ENCODE peak calls at places on chromosomes 16 and 17, in eight cellular contexts. One of them, this sample, is unnamed.

GRCh38 chr17:49218941-49219913 is 8.7 kb downstream of the ABI3 start:
- DNase-seq in A549: no peak
- DNase-seq in PC-3: no peak
- DNase-seq in upper lobe of right lung: peak; percentile 76
- DNase-seq in adrenal gland: no peak
- DNase-seq in left ventricle myocardium inferior: peak; percentile 27
- DNase-seq in heart right ventricle: peak; percentile 43
- DNase-seq in prostate gland: no peak
- DNase-seq in this sample: peak; percentile 33

GRCh38 chr17:70924776-70925175 is 755.4 kb downstream of the KCNJ2 start:
- DNase-seq in left ventricle myocardium inferior: no peak
- DNase-seq in prostate gland: no peak
- DNase-seq in adrenal gland: no peak
- DNase-seq in heart right ventricle: no peak
- DNase-seq in PC-3: no peak
- DNase-seq in A549: no peak
- DNase-seq in upper lobe of right lung: no peak
- DNase-seq in this sample: no peak

GRCh38 chr16:19678804-19679203 is 39.2 kb downstream of the KNOP1 start:
- DNase-seq in adrenal gland: no peak
- DNase-seq in heart right ventricle: no peak
- DNase-seq in A549: no peak
- DNase-seq in prostate gland: no peak
- DNase-seq in upper lobe of right lung: no peak
- DNase-seq in PC-3: no peak
- DNase-seq in left ventricle myocardium inferior: no peak
- DNase-seq in this sample: no peak

GRCh38 chr17:9817086-9817485 is 4.8 kb downstream of the GSG1L2 start:
- DNase-seq in PC-3: peak; percentile 71
- DNase-seq in prostate gland: peak; percentile 57
- DNase-seq in heart right ventricle: no peak
- DNase-seq in A549: peak; percentile 76
- DNase-seq in left ventricle myocardium inferior: no peak
- DNase-seq in upper lobe of right lung: no peak
- DNase-seq in adrenal gland: no peak
- DNase-seq in this sample: no peak

GRCh38 chr17:36592316-36592710 is 634 bp downstream of the DHRS11 start:
- DNase-seq in upper lobe of right lung: no peak
- DNase-seq in PC-3: peak; percentile 22
- DNase-seq in adrenal gland: no peak
- DNase-seq in prostate gland: no peak
- DNase-seq in heart right ventricle: peak; percentile 23
- DNase-seq in left ventricle myocardium inferior: no peak
- DNase-seq in A549: no peak
- DNase-seq in this sample: no peak

GRCh38 chr16:29826342-29826695 is 6.1 kb downstream of the MVP start:
- DNase-seq in adrenal gland: no peak
- DNase-seq in upper lobe of right lung: no peak
- DNase-seq in A549: no peak
- DNase-seq in PC-3: no peak
- DNase-seq in heart right ventricle: no peak
- DNase-seq in prostate gland: no peak
- DNase-seq in left ventricle myocardium inferior: no peak
- DNase-seq in this sample: no peak

GRCh38 chr16:79114759-79115158 is 485.8 kb downstream of the MAF start:
- DNase-seq in adrenal gland: no peak
- DNase-seq in A549: no peak
- DNase-seq in PC-3: no peak
- DNase-seq in upper lobe of right lung: no peak
- DNase-seq in left ventricle myocardium inferior: no peak
- DNase-seq in heart right ventricle: no peak
- DNase-seq in prostate gland: no peak
- DNase-seq in this sample: no peak

GRCh38 chr16:86314402-86315025 is 195.8 kb upstream of the FOXF1 start:
- DNase-seq in PC-3: no peak
- DNase-seq in heart right ventricle: no peak
- DNase-seq in prostate gland: no peak
- DNase-seq in A549: no peak
- DNase-seq in left ventricle myocardium inferior: no peak
- DNase-seq in upper lobe of right lung: no peak
- DNase-seq in adrenal gland: no peak
- DNase-seq in this sample: no peak

GRCh38 chr16:85238233-85238647 is 126.0 kb upstream of the CIBAR2 start:
- DNase-seq in upper lobe of right lung: peak; percentile 76
- DNase-seq in left ventricle myocardium inferior: peak; percentile 51
- DNase-seq in prostate gland: no peak
- DNase-seq in PC-3: no peak
- DNase-seq in heart right ventricle: peak; percentile 58
- DNase-seq in adrenal gland: no peak
- DNase-seq in A549: no peak
- DNase-seq in this sample: no peak

GRCh38 chr16:19884611-19885455 is at the start of gene GPRC5B:
- DNase-seq in heart right ventricle: peak; percentile 69
- DNase-seq in adrenal gland: peak; percentile 18
- DNase-seq in left ventricle myocardium inferior: peak; percentile 63
- DNase-seq in upper lobe of right lung: peak; percentile 67
- DNase-seq in A549: peak; percentile 46
- DNase-seq in prostate gland: peak; percentile 43
- DNase-seq in PC-3: peak; percentile 34
- DNase-seq in this sample: peak; percentile 57

GRCh38 chr16:590165-590874 is 454 bp downstream of the RAB40C start:
- DNase-seq in A549: no peak
- DNase-seq in adrenal gland: peak; percentile 53
- DNase-seq in PC-3: peak; percentile 23
- DNase-seq in left ventricle myocardium inferior: no peak
- DNase-seq in upper lobe of right lung: peak; percentile 80
- DNase-seq in heart right ventricle: peak; percentile 40
- DNase-seq in prostate gland: no peak
- DNase-seq in this sample: no peak

GRCh38 chr16:87317766-87318121 is 552 bp upstream of the C16orf95 start:
- DNase-seq in prostate gland: no peak
- DNase-seq in adrenal gland: peak; percentile 71
- DNase-seq in upper lobe of right lung: peak; percentile 80
- DNase-seq in A549: peak; percentile 56
- DNase-seq in left ventricle myocardium inferior: peak; percentile 34
- DNase-seq in heart right ventricle: peak; percentile 51
- DNase-seq in PC-3: peak; percentile 31
- DNase-seq in this sample: no peak

GRCh38 chr16:11528053-11528452 is 58.7 kb downstream of the LITAF start:
- DNase-seq in heart right ventricle: no peak
- DNase-seq in adrenal gland: no peak
- DNase-seq in PC-3: no peak
- DNase-seq in prostate gland: no peak
- DNase-seq in left ventricle myocardium inferior: no peak
- DNase-seq in A549: no peak
- DNase-seq in upper lobe of right lung: no peak
- DNase-seq in this sample: no peak

GRCh38 chr17:66088173-66088572 is 103.8 kb downstream of the CEP112 start:
- DNase-seq in A549: no peak
- DNase-seq in prostate gland: no peak
- DNase-seq in left ventricle myocardium inferior: no peak
- DNase-seq in heart right ventricle: no peak
- DNase-seq in adrenal gland: no peak
- DNase-seq in PC-3: no peak
- DNase-seq in upper lobe of right lung: no peak
- DNase-seq in this sample: no peak

GRCh38 chr17:39579318-39580081 is 28.2 kb downstream of the NEUROD2 start:
- DNase-seq in left ventricle myocardium inferior: peak; percentile 68
- DNase-seq in upper lobe of right lung: no peak
- DNase-seq in heart right ventricle: peak; percentile 75
- DNase-seq in prostate gland: no peak
- DNase-seq in A549: no peak
- DNase-seq in PC-3: no peak
- DNase-seq in adrenal gland: peak; percentile 28
- DNase-seq in this sample: no peak

GRCh38 chr17:30186761-30187160 is 48.7 kb downstream of the SLC6A4 start:
- DNase-seq in adrenal gland: no peak
- DNase-seq in upper lobe of right lung: no peak
- DNase-seq in PC-3: no peak
- DNase-seq in prostate gland: no peak
- DNase-seq in A549: no peak
- DNase-seq in heart right ventricle: no peak
- DNase-seq in left ventricle myocardium inferior: no peak
- DNase-seq in this sample: no peak

GRCh38 chr16:12287796-12288536 is 311.4 kb downstream of the SNX29 start:
- DNase-seq in upper lobe of right lung: no peak
- DNase-seq in left ventricle myocardium inferior: no peak
- DNase-seq in prostate gland: no peak
- DNase-seq in PC-3: no peak
- DNase-seq in heart right ventricle: no peak
- DNase-seq in A549: no peak
- DNase-seq in adrenal gland: no peak
- DNase-seq in this sample: no peak

DNA sequence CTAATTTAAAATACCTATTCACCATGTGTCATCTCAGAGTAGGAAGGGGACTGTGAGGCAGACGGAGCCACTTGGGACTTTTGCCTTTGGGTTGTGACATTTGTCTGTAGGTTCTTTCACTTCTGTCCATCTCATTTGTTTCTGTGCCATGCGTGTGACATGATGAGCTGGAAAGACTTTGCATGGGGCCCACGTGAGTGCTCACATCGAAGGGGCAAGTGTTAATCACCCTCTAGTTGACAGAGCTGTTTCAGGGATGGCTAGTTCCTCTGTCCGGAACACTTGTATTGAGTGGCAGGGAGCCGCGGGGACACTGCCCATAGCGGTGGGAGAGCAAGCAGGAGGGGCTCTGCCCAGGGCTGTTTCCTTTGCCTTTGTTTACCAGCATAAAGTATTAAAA is 112.0 kb downstream of the RPTOR start:
- DNase-seq in left ventricle myocardium inferior: no peak
- DNase-seq in PC-3: no peak
- DNase-seq in prostate gland: no peak
- DNase-seq in upper lobe of right lung: no peak
- DNase-seq in adrenal gland: no peak
- DNase-seq in heart right ventricle: no peak
- DNase-seq in A549: no peak
- DNase-seq in this sample: no peak
- H3K9me3 ChIP-seq in left ventricle myocardium inferior: peaks cover 26% of the 10 kb centered on the region
- H3K9me3 ChIP-seq in PC-3: no peaks in the 10 kb centered on the region
- H3K9me3 ChIP-seq in prostate gland: no peaks in the 10 kb centered on the region
- H3K9me3 ChIP-seq in upper lobe of right lung: no peaks in the 10 kb centered on the region
- H3K9me3 ChIP-seq in adrenal gland: no peaks in the 10 kb centered on the region
- H3K9me3 ChIP-seq in heart right ventricle: peaks cover 18% of the 10 kb centered on the region
- H3K9me3 ChIP-seq in A549: peaks cover 37% of the 10 kb centered on the region
- H3K9me3 ChIP-seq in this sample: no peaks in the 10 kb centered on the region

GRCh38 chr17:16551878-16552636 is 16.9 kb downstream of the ZNF287 start:
- DNase-seq in heart right ventricle: no peak
- DNase-seq in prostate gland: no peak
- DNase-seq in adrenal gland: no peak
- DNase-seq in A549: peak; percentile 8
- DNase-seq in PC-3: no peak
- DNase-seq in upper lobe of right lung: no peak
- DNase-seq in left ventricle myocardium inferior: no peak
- DNase-seq in this sample: no peak

DNA sequence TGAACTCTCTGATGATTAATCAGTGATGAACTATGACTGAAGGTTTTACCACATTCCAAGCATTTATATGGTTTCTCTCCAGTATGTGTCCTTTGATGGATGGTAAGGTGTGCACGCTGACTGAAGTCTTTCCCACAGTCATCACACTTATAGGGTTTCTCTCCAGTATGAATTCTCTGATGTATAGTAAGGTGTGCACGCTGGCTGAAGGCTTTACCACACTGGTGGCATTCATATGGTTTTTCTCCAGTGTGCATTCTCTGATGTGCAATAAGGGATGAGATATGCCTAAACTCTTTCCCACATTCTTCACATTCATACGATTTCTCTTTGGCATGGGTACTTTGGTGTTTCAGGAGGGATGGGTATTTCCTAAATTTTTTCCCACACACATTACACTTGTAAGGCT is 16.4 kb downstream of the ZNF287 start:
- DNase-seq in heart right ventricle: no peak
- DNase-seq in adrenal gland: no peak
- DNase-seq in prostate gland: no peak
- DNase-seq in left ventricle myocardium inferior: no peak
- DNase-seq in PC-3: no peak
- DNase-seq in A549: peak; percentile 24
- DNase-seq in upper lobe of right lung: no peak
- DNase-seq in this sample: no peak
- H3K9me3 ChIP-seq in heart right ventricle: peaks cover 100% of the 10 kb centered on the region
- H3K9me3 ChIP-seq in adrenal gland: peaks cover 7% of the 10 kb centered on the region
- H3K9me3 ChIP-seq in prostate gland: no peaks in the 10 kb centered on the region
- H3K9me3 ChIP-seq in left ventricle myocardium inferior: peaks cover 100% of the 10 kb centered on the region
- H3K9me3 ChIP-seq in PC-3: peaks cover 82% of the 10 kb centered on the region
- H3K9me3 ChIP-seq in A549: peaks cover 99% of the 10 kb centered on the region
- H3K9me3 ChIP-seq in upper lobe of right lung: peaks cover 88% of the 10 kb centered on the region
- H3K9me3 ChIP-seq in this sample: peaks cover 46% of the 10 kb centered on the region

DNA sequence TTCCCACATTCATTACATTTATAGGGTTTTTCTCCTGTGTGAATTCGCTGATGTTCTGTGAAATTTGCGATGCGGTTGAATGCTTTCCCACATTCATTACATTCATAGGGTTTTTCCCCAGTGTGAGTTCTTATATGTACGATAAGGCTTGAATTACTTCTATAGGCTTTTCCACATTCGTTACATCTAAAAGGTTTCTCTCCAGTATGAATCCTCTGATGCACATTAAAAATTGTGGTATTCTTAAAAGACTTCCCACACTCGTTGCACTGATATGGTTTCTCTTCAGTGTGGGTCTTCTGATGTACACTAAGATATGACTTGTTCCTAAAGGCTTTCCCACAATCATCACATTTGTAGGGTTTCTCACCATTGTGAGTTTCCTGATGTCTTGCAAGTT is 30.4 kb downstream of the ZNF624 start:
- DNase-seq in adrenal gland: no peak
- DNase-seq in upper lobe of right lung: no peak
- DNase-seq in A549: no peak
- DNase-seq in PC-3: no peak
- DNase-seq in heart right ventricle: no peak
- DNase-seq in prostate gland: no peak
- DNase-seq in left ventricle myocardium inferior: no peak
- DNase-seq in this sample: no peak
- H3K9me3 ChIP-seq in adrenal gland: peaks cover 4% of the 10 kb centered on the region
- H3K9me3 ChIP-seq in upper lobe of right lung: peaks cover 68% of the 10 kb centered on the region
- H3K9me3 ChIP-seq in A549: peaks cover 99% of the 10 kb centered on the region
- H3K9me3 ChIP-seq in PC-3: peaks cover 89% of the 10 kb centered on the region
- H3K9me3 ChIP-seq in heart right ventricle: peaks cover 99% of the 10 kb centered on the region
- H3K9me3 ChIP-seq in prostate gland: no peaks in the 10 kb centered on the region
- H3K9me3 ChIP-seq in left ventricle myocardium inferior: peaks cover 98% of the 10 kb centered on the region
- H3K9me3 ChIP-seq in this sample: peaks cover 44% of the 10 kb centered on the region

DNA sequence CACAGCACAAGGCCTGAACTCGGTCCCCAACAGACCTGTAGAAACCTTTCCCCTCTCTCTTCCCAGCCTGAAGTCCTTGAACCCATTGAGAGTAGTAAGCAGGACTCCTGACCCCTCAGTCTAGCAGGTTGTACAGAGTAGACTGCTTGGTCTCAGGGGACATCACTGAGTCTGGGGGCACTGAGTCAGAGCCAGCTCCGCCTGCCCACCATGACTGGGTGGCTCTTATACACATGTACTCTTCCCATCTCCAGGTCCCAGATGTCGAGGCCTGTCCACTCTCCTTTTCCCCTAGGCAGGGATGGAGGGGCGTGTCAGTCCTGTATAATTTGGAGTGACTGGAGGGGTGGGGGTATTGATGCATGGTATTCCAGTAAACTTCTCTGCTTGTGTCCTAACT is 23.5 kb downstream of the LIG3 start:
- DNase-seq in upper lobe of right lung: no peak
- DNase-seq in heart right ventricle: no peak
- DNase-seq in left ventricle myocardium inferior: no peak
- DNase-seq in PC-3: no peak
- DNase-seq in adrenal gland: no peak
- DNase-seq in A549: no peak
- DNase-seq in prostate gland: no peak
- DNase-seq in this sample: no peak
- H3K9me3 ChIP-seq in upper lobe of right lung: no peaks in the 10 kb centered on the region
- H3K9me3 ChIP-seq in heart right ventricle: no peaks in the 10 kb centered on the region
- H3K9me3 ChIP-seq in left ventricle myocardium inferior: no peaks in the 10 kb centered on the region
- H3K9me3 ChIP-seq in PC-3: no peaks in the 10 kb centered on the region
- H3K9me3 ChIP-seq in adrenal gland: no peaks in the 10 kb centered on the region
- H3K9me3 ChIP-seq in A549: no peaks in the 10 kb centered on the region
- H3K9me3 ChIP-seq in prostate gland: no peaks in the 10 kb centered on the region
- H3K9me3 ChIP-seq in this sample: no peaks in the 10 kb centered on the region

This sample was measured in T-helper 17 cell.